ENCODE peak calls at places on chromosomes 12 and 14, in five cellular contexts. J is AG10803; E is progenitor cell of endocrine pancreas; W is CD4-positive, alpha-beta T cell; P is GM20000. L is an unnamed sample.

GRCh38 chr12:90978117-90978770 is 23.3 kb upstream of the CCER1 start:
- DNase-seq in J (peak; percentile 87), E (no peak), W (no peak), P (peak; percentile 26), L (no peak)

GRCh38 chr12:51938744-51939143 is 12.8 kb upstream of the ACVR1B start:
- DNase-seq in J (no peak), E (no peak), W (no peak), P (no peak), L (no peak)

GRCh38 chr12:75820848-75821578 is 210.6 kb downstream of the PHLDA1 start:
- DNase-seq in J (peak; percentile 89), E (no peak), W (no peak), P (no peak), L (no peak)

GRCh38 chr12:82627799-82628198 is 58.9 kb upstream of the TMTC2 start:
- DNase-seq in J (peak; percentile 38), E (no peak), W (no peak), P (peak; percentile 29), L (no peak)

GRCh38 chr14:71645656-71646055 is 286.6 kb upstream of the RGS6 start:
- DNase-seq in J (peak; percentile 89), E (no peak), W (no peak), P (no peak), L (no peak)

GRCh38 chr12:79764641-79765040 is 73.9 kb upstream of the PAWR start:
- DNase-seq in J (peak; percentile 36), E (no peak), W (no peak), P (no peak), L (no peak)

GRCh38 chr12:28212182-28212581 is 21.9 kb downstream of the CCDC91 start:
- DNase-seq in J (no peak), E (no peak), W (no peak), P (no peak), L (no peak)

GRCh38 chr12:128314611-128315010 is 47.6 kb downstream of the TMEM132C start:
- DNase-seq in J (no peak), E (no peak), W (no peak), P (no peak), L (no peak)

GRCh38 chr14:90788031-90788430 is 28.2 kb downstream of the TTC7B start:
- DNase-seq in J (no peak), E (no peak), W (no peak), P (no peak), L (no peak)

GRCh38 chr14:101474563-101475467 is 86.5 kb upstream of the DIO3 start:
- DNase-seq in J (no peak), E (no peak), W (no peak), P (no peak), L (no peak)

GRCh38 chr12:59087077-59087673 is 166.9 kb upstream of the LRIG3 start:
- DNase-seq in J (peak; percentile 19), E (no peak), W (no peak), P (no peak), L (no peak)
- TF ChIP-seq CTCF in J (peak; percentile 76), E (peak; percentile 43), W (no peak), P (no peak), L (no peak)

DNA sequence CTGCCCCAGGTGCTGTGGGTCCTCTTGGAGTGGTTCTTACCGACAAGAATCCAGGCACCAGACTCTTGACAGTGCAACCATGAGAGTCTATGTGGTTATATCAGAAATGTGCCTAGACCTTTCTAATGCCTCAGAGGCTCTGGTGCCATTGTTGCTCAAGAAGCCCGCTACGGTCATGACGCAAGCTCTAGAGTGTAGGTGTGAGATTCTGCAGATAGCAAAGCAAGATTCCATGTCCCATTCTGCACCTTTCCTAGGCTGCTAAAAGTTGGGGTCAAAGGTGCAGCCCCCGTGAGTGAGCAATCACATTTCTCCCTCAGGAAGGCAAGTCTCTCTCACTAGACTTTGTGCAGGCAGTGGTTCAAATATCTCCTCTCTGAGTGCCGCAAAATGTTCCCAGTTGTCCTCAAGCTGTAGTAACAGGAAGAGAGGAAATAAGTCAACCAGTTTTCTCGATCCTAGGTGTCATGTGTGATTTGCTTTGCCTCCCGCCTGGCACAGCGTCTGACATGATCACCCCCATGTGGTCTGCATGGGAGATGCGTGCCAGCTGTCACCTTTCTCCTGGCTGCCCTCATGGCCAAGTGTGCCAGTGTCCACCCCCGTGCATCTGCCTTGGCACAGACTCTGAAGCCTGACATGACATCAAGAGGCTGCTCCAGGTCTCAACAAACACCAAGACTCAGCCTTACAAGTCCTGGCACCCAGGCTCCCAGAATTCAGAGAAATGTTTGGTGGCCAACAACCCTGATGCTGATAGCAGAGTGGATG is 122.5 kb upstream of the COCH start:
- DNase-seq in J (no peak), E (no peak), W (no peak), P (no peak), L (peak; percentile 14)
- TF ChIP-seq CTCF in J (no peak), E (no peak), W (no peak), P (no peak), L (no peak)

GRCh38 chr14:72711936-72712335 is 182.0 kb downstream of the DPF3 start:
- DNase-seq in J (no peak), E (no peak), W (no peak), P (no peak), L (no peak)

GRCh38 chr14:72710212-72710611 is 183.7 kb downstream of the DPF3 start:
- DNase-seq in J (peak; percentile 69), E (no peak), W (no peak), P (no peak), L (no peak)

GRCh38 chr14:72706485-72706884 is 187.4 kb downstream of the DPF3 start:
- DNase-seq in J (no peak), E (no peak), W (no peak), P (no peak), L (peak; percentile 35)

GRCh38 chr14:72704507-72704906 is 189.4 kb downstream of the DPF3 start:
- DNase-seq in J (peak; percentile 27), E (no peak), W (no peak), P (no peak), L (no peak)

DNA sequence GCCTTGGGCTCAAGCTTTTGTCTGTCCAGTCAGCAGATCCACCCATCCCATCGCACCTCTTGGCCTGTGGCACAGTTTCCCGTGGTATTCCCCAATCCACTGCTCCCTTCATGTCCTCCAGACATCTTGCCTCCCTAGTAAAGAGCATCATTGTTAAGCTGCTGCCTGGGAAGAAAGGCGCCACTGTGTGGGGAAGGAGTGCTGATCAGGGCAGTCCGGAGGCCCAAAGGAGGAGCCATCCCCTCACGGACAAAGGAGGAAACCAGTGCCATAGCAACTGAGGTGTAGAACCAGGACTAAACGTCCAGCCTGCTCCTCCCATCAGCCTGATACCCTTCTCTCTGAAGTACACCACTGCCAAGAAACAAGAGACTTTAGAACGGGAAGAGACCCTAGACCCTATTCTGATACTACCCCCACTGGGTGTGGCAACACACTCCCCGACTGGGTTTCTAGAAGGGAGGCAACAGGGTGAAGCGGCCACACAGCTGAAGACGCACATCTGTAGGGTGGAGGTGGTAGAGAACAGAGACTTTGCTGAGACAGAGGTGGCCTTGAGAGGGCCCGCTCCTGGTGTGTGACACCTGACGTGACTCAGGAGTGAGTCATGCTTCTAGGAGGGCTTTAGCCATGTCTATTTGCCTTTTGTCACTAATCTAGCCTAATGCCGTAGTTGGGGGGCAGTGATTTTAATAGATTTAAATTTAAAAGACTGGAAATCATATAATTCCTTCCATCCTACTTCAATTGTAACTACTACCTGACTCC is 185.0 kb downstream of the DPF3 start:
- DNase-seq in J (no peak), E (no peak), W (no peak), P (no peak), L (peak; percentile 47)
- TF ChIP-seq CTCF in J (no peak), E (no peak), W (no peak), P (no peak), L (no peak)

GRCh38 chr14:73846944-73847343 is 4.7 kb upstream of the PTGR2 start:
- DNase-seq in J (no peak), E (no peak), W (no peak), P (no peak), L (no peak)

GRCh38 chr14:73850940-73851339 is 691 bp upstream of the PTGR2 start:
- DNase-seq in J (peak; percentile 13), E (no peak), W (no peak), P (no peak), L (no peak)

DNA sequence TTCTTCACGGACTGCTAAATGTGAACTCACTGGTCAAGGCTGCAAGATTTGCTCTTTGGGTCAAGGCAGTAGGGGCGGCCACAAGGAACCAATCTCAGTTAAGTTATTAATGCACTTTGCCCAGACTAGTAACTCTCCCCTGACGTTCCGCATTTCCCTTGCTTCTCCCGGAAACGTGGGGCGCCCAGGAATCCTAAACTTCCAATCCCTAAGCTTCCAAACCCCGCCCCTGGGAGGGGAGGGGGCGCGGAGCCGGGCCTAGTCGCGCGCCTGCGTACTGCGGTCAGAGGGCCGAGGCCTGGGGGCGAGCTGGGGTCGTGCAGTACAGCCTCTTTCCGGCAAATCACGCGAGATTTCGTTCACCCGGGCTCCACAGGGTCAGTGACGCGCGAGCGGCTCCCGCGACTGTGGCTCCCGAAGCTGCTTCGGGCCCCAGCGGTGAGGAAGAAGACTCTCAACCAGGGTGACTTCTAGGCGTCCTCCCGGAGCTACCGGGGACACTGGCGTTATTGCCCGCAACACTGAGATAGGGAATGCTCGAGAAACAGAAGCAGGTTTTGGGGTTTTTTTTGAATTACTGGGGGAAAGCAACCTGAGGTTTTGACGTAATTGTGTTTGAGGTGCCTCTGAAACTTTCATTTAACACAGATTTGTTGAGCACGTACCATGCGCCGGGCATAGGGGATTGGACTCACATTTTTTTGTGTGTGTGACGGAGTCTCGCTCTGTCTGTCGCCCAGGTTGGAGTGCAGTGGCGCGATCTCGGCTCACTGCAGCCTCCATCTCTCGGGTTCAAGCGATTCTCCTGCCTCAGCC is at the start of gene PTGR2:
- DNase-seq in J (peak; percentile 97), E (peak; percentile 97), W (peak; percentile 77), P (peak; percentile 93), L (peak; percentile 94)
- TF ChIP-seq CTCF in J (peak; percentile 20), E (no peak), W (no peak), P (no peak), L (no peak)

GRCh38 chr14:45793081-45793480 is 540.1 kb upstream of the MIS18BP1 start:
- DNase-seq in J (no peak), E (no peak), W (no peak), P (no peak), L (no peak)
- TF ChIP-seq CTCF in J (no peak), E (no peak), W (no peak), P (no peak), L (no peak)

L was measured in activated CD8-positive, alpha-beta T cell treated with anti-CD3 and anti-CD28 coated beads for 36 hours.